ENCODE peak calls at places on chromosomes 7 and 10, in eight cellular contexts. One of them, this sample, is unnamed.

GRCh38 chr10:46020871-46021553 is 9.4 kb downstream of the NCOA4 start:
- DNase-seq in CD8-positive, alpha-beta memory T cell: no peak
- DNase-seq in iPS-NIHi11: no peak
- DNase-seq in NCI-H1436: no peak
- DNase-seq in NCI-H524 treated with DMSO at 0.1 percent for 48 hours: no peak
- DNase-seq in NCI-H2029: no peak
- DNase-seq in NCI-H2081 treated with DMSO at 0.1 percent for 48 hours: no peak
- DNase-seq in ovary: no peak
- DNase-seq in this sample: no peak

GRCh38 chr10:17174626-17175025 is 26.8 kb downstream of the TRDMT1 start:
- DNase-seq in CD8-positive, alpha-beta memory T cell: no peak
- DNase-seq in iPS-NIHi11: no peak
- DNase-seq in NCI-H1436: no peak
- DNase-seq in NCI-H524 treated with DMSO at 0.1 percent for 48 hours: no peak
- DNase-seq in NCI-H2029: no peak
- DNase-seq in NCI-H2081 treated with DMSO at 0.1 percent for 48 hours: no peak
- DNase-seq in ovary: no peak
- DNase-seq in this sample: no peak

GRCh38 chr10:74433595-74433956 is 282.6 kb downstream of the ADK start:
- DNase-seq in CD8-positive, alpha-beta memory T cell: no peak
- DNase-seq in iPS-NIHi11: no peak
- DNase-seq in NCI-H1436: no peak
- DNase-seq in NCI-H524 treated with DMSO at 0.1 percent for 48 hours: no peak
- DNase-seq in NCI-H2029: no peak
- DNase-seq in NCI-H2081 treated with DMSO at 0.1 percent for 48 hours: no peak
- DNase-seq in ovary: no peak
- DNase-seq in this sample: no peak

GRCh38 chr10:63707254-63707910 is 186.2 kb downstream of the REEP3 start:
- DNase-seq in CD8-positive, alpha-beta memory T cell: no peak
- DNase-seq in iPS-NIHi11: no peak
- DNase-seq in NCI-H1436: peak
- DNase-seq in NCI-H524 treated with DMSO at 0.1 percent for 48 hours: no peak
- DNase-seq in NCI-H2029: peak
- DNase-seq in NCI-H2081 treated with DMSO at 0.1 percent for 48 hours: no peak
- DNase-seq in ovary: no peak
- DNase-seq in this sample: no peak

GRCh38 chr10:44334091-44334490 is 50.8 kb downstream of the CXCL12 start:
- DNase-seq in CD8-positive, alpha-beta memory T cell: no peak
- DNase-seq in iPS-NIHi11: no peak
- DNase-seq in NCI-H1436: no peak
- DNase-seq in NCI-H524 treated with DMSO at 0.1 percent for 48 hours: no peak
- DNase-seq in NCI-H2029: no peak
- DNase-seq in NCI-H2081 treated with DMSO at 0.1 percent for 48 hours: no peak
- DNase-seq in ovary: no peak
- DNase-seq in this sample: no peak

GRCh38 chr7:117012284-117013174 is 59.2 kb downstream of the ST7 start:
- DNase-seq in CD8-positive, alpha-beta memory T cell: no peak
- DNase-seq in iPS-NIHi11: peak
- DNase-seq in NCI-H1436: no peak
- DNase-seq in NCI-H524 treated with DMSO at 0.1 percent for 48 hours: peak
- DNase-seq in NCI-H2029: no peak
- DNase-seq in NCI-H2081 treated with DMSO at 0.1 percent for 48 hours: no peak
- DNase-seq in ovary: no peak
- DNase-seq in this sample: peak

GRCh38 chr10:69459101-69459805 is 8.0 kb downstream of the TSPAN15 start:
- DNase-seq in CD8-positive, alpha-beta memory T cell: no peak
- DNase-seq in iPS-NIHi11: no peak
- DNase-seq in NCI-H1436: no peak
- DNase-seq in NCI-H524 treated with DMSO at 0.1 percent for 48 hours: no peak
- DNase-seq in NCI-H2029: no peak
- DNase-seq in NCI-H2081 treated with DMSO at 0.1 percent for 48 hours: no peak
- DNase-seq in ovary: no peak
- DNase-seq in this sample: no peak

GRCh38 chr7:17939670-17940301 is 508 bp downstream of the SNX13 start:
- DNase-seq in CD8-positive, alpha-beta memory T cell: peak
- DNase-seq in iPS-NIHi11: peak
- DNase-seq in NCI-H1436: no peak
- DNase-seq in NCI-H524 treated with DMSO at 0.1 percent for 48 hours: no peak
- DNase-seq in NCI-H2029: peak
- DNase-seq in NCI-H2081 treated with DMSO at 0.1 percent for 48 hours: no peak
- DNase-seq in ovary: peak
- DNase-seq in this sample: peak

GRCh38 chr10:103451091-103451801 is 924 bp downstream of the CALHM2 start:
- DNase-seq in CD8-positive, alpha-beta memory T cell: peak
- DNase-seq in iPS-NIHi11: peak
- DNase-seq in NCI-H1436: no peak
- DNase-seq in NCI-H524 treated with DMSO at 0.1 percent for 48 hours: no peak
- DNase-seq in NCI-H2029: no peak
- DNase-seq in NCI-H2081 treated with DMSO at 0.1 percent for 48 hours: no peak
- DNase-seq in ovary: peak
- DNase-seq in this sample: peak

GRCh38 chr10:29041512-29042150 is 247.2 kb upstream of the LYZL1 start:
- DNase-seq in CD8-positive, alpha-beta memory T cell: no peak
- DNase-seq in iPS-NIHi11: no peak
- DNase-seq in NCI-H1436: no peak
- DNase-seq in NCI-H524 treated with DMSO at 0.1 percent for 48 hours: no peak
- DNase-seq in NCI-H2029: no peak
- DNase-seq in NCI-H2081 treated with DMSO at 0.1 percent for 48 hours: no peak
- DNase-seq in ovary: no peak
- DNase-seq in this sample: no peak

GRCh38 chr7:66095010-66095409 is 19.4 kb downstream of the ASL start:
- DNase-seq in CD8-positive, alpha-beta memory T cell: no peak
- DNase-seq in iPS-NIHi11: no peak
- DNase-seq in NCI-H1436: no peak
- DNase-seq in NCI-H524 treated with DMSO at 0.1 percent for 48 hours: no peak
- DNase-seq in NCI-H2029: no peak
- DNase-seq in NCI-H2081 treated with DMSO at 0.1 percent for 48 hours: no peak
- DNase-seq in ovary: no peak
- DNase-seq in this sample: peak

GRCh38 chr7:151003572-151003971 is 12.8 kb downstream of the NOS3 start:
- DNase-seq in CD8-positive, alpha-beta memory T cell: no peak
- DNase-seq in iPS-NIHi11: no peak
- DNase-seq in NCI-H1436: no peak
- DNase-seq in NCI-H524 treated with DMSO at 0.1 percent for 48 hours: no peak
- DNase-seq in NCI-H2029: peak
- DNase-seq in NCI-H2081 treated with DMSO at 0.1 percent for 48 hours: no peak
- DNase-seq in ovary: no peak
- DNase-seq in this sample: peak

This sample was measured in H7.